ENCODE peak calls at places on chromosome 12, in five cellular contexts. W, J, E, D and I are unnamed samples.

GRCh38 chr12:104237930-104238329 is 22.4 kb downstream of the TXNRD1 start:
- DNase-seq in W (no peak), J (no peak), E (no peak), D (no peak), I (no peak)

GRCh38 chr12:127270193-127270592 is 996.8 kb upstream of the TMEM132C start:
- DNase-seq in W (peak), J (no peak), E (no peak), D (no peak), I (peak)

GRCh38 chr12:121175383-121176119 is 34.4 kb upstream of the P2RX4 start:
- DNase-seq in W (peak), J (no peak), E (no peak), D (no peak), I (no peak)

GRCh38 chr12:69102856-69103255 is 136.5 kb upstream of the CPSF6 start:
- DNase-seq in W (no peak), J (no peak), E (no peak), D (no peak), I (no peak)

GRCh38 chr12:131309700-131310099 is 356.0 kb downstream of the ADGRD1 start:
- DNase-seq in W (no peak), J (no peak), E (no peak), D (no peak), I (no peak)

GRCh38 chr12:94566345-94566744 is 84.0 kb downstream of the TMCC3 start:
- DNase-seq in W (no peak), J (no peak), E (no peak), D (peak), I (no peak)

GRCh38 chr12:107448198-107448597 is 237.4 kb upstream of the PWP1 start:
- DNase-seq in W (no peak), J (peak), E (peak), D (peak), I (peak)

GRCh38 chr12:42504049-42504448 is 85.5 kb downstream of the PRICKLE1 start:
- DNase-seq in W (peak), J (no peak), E (peak), D (no peak), I (peak)

GRCh38 chr12:118714051-118714460 is 267.3 kb upstream of the SRRM4 start:
- DNase-seq in W (no peak), J (peak), E (peak), D (peak), I (no peak)

GRCh38 chr12:12505544-12506501 is 56.8 kb downstream of the DUSP16 start:
- DNase-seq in W (peak), J (no peak), E (peak), D (no peak), I (peak)

GRCh38 chr12:75478395-75478794 is 2.2 kb upstream of the GLIPR1 start:
- DNase-seq in W (peak), J (no peak), E (no peak), D (no peak), I (peak)

GRCh38 chr12:70366581-70367267 is 634 bp downstream of the KCNMB4 start:
- DNase-seq in W (peak), J (peak), E (peak), D (peak), I (peak)

GRCh38 chr12:96828169-96828789 is 78.8 kb upstream of the NEDD1 start:
- DNase-seq in W (no peak), J (no peak), E (no peak), D (peak), I (no peak)

GRCh38 chr12:96445743-96446655 is 43.4 kb upstream of the CFAP54 start:
- DNase-seq in W (peak), J (no peak), E (no peak), D (no peak), I (peak)

GRCh38 chr12:100576311-100577036 is 3.0 kb downstream of the GAS2L3 start:
- DNase-seq in W (peak), J (no peak), E (no peak), D (no peak), I (peak)

GRCh38 chr12:80565276-80565675 is 121.2 kb downstream of the PTPRQ start:
- DNase-seq in W (peak), J (no peak), E (no peak), D (no peak), I (peak)

GRCh38 chr12:30694412-30694955 is 1.2 kb downstream of the IPO8 start:
- DNase-seq in W (peak), J (no peak), E (no peak), D (no peak), I (peak)

GRCh38 chr12:27555928-27556778 is 32.1 kb downstream of the PPFIBP1 start:
- DNase-seq in W (peak), J (no peak), E (no peak), D (no peak), I (no peak)

GRCh38 chr12:91172051-91172450 is 10.6 kb downstream of the DCN start:
- DNase-seq in W (no peak), J (no peak), E (no peak), D (no peak), I (no peak)

GRCh38 chr12:47954467-47955045 is 8.8 kb upstream of the TMEM106C start:
- DNase-seq in W (peak), J (no peak), E (no peak), D (no peak), I (no peak)

GRCh38 chr12:110743571-110744093 is 941 bp upstream of the PPP1CC start:
- DNase-seq in W (peak), J (peak), E (peak), D (peak), I (no peak)

GRCh38 chr12:14460212-14460841 is 94.8 kb downstream of the ATF7IP start:
- DNase-seq in W (no peak), J (no peak), E (no peak), D (no peak), I (no peak)

GRCh38 chr12:79988368-79988767 is 53.5 kb upstream of the PPP1R12A start:
- DNase-seq in W (peak), J (no peak), E (no peak), D (no peak), I (peak)

GRCh38 chr12:122111070-122111750 is 32.7 kb downstream of the MLXIP start:
- DNase-seq in W (no peak), J (no peak), E (no peak), D (no peak), I (no peak)

GRCh38 chr12:6387541-6387940 is 3.6 kb downstream of the LTBR start:
- DNase-seq in W (no peak), J (no peak), E (no peak), D (peak), I (no peak)

GRCh38 chr12:123269980-123270379 is 1.7 kb downstream of the CDK2AP1 start:
- DNase-seq in W (no peak), J (no peak), E (peak), D (no peak), I (no peak)

GRCh38 chr12:120640840-120641833 is 711 bp downstream of the CABP1 start:
- DNase-seq in W (peak), J (peak), E (peak), D (peak), I (peak)

GRCh38 chr12:120468271-120468845 is 1.2 kb downstream of the SRSF9 start:
- DNase-seq in W (peak), J (peak), E (peak), D (peak), I (peak)

GRCh38 chr12:125202421-125202820 is 137.2 kb downstream of the AACS start:
- DNase-seq in W (no peak), J (no peak), E (no peak), D (no peak), I (no peak)
- H3K4me2 ChIP-seq in W (no peak), J (no peak), E (no peak), D (no peak), I (no peak)

GRCh38 chr12:59318940-59319339 is 276.9 kb upstream of the SLC16A7 start:
- DNase-seq in W (no peak), J (no peak), E (no peak), D (no peak), I (no peak)
- H2BK120ac ChIP-seq in W (no peak), J (no peak), E (no peak), D (no peak), I (no peak)

DNA sequence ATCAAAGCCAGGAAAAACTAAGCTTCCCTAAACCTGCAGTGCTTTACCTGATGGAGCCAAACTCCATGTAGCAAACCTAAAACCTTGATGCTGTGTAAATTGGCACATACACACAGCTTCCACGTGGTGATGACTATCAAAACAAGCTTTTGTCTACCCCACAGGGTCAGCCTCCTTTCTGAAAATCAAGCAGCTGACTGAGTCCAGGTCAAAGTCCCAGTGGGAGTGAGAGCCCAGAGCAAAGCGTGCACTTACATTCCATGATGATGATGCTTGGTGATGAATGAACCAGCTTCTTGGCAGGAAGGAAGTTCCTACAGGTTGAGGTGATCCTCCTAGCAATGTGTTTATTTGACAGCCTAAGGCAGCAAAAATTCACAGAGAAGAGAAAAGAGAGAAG is 630.0 kb upstream of the TBX3 start:
- DNase-seq in W (peak), J (no peak), E (no peak), D (no peak), I (peak)
- H3K4me2 ChIP-seq in W (no peak), J (no peak), E (no peak), D (no peak), I (no peak)

DNA sequence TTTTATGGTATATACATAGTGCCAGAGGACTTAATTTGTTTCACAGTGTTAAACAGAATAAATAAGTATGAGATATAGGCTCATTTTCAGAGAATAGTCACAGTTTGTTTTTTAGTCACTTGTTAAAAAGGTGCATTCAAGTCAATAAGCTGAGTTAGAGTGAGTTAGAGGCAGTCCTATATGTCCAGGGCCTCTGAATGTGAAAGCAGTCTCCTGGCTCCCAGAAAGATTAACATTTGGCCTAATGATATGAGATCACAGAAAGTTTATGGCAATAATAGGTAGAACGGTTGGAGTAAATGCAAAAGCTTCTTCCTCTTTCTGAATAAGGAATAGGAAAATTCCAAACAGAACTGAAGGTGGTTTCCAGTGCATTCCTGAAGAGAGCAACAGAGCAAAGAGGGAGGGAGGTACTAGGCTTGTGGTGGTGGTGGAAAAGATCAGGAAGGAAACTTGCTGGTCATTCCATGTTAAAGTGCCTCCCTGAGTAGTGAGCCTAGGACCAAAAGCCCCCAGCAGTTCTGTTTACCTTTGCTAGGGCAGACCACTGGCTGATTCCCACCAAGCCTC is 54.4 kb downstream of the SLC38A4 start:
- DNase-seq in W (peak), J (no peak), E (no peak), D (no peak), I (peak)
- H2BK120ac ChIP-seq in W (no peak), J (peak), E (no peak), D (no peak), I (peak)

GRCh38 chr12:101764393-101764792 is 25.1 kb upstream of the SYCP3 start:
- DNase-seq in W (no peak), J (no peak), E (no peak), D (no peak), I (no peak)
- H3K4me2 ChIP-seq in W (no peak), J (no peak), E (no peak), D (no peak), I (no peak)

GRCh38 chr12:50574621-50575348 is 70.0 kb downstream of the DIP2B start:
- DNase-seq in W (no peak), J (no peak), E (no peak), D (no peak), I (peak)
- H2BK120ac ChIP-seq in W (no peak), J (no peak), E (no peak), D (no peak), I (peak)

DNA sequence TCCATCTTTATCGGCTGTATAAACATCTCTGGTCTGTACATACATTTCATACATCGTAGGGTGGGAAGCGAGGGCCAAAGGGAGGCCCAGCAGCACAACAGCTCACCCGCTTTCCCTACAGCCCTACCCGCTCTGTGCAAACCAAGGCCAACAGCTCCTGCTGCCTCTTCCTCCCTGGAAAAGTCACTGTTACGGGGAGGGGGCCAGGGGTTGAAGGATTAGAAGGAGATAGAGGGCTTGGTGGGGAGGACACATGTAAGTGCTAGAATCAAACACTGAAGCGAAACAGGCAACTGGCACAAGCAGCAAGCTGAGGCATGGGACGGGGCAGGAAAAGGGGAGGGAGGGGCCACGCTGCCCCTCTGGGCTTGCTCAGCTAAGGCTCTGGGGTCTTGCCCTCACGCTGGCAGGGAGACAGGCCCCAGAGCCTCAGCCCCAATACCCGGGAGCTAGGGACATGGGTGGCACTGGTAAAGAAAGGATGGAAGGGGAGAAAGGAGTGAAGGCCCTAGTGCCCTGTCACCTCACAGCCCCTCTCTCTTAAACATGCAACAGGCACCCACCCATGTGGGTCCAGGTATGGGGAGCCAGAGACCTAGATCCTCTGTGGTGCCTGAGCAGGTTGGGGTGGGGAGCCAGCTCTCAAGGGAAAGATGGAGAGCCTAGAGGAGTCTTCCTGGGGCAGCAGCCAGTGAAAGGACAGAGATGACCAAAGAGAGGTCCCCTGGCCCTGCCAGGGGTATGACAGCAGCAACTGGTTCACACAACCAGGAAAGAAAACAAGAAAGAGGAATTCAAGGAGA is 14.4 kb downstream of the SPRYD3 start:
- DNase-seq in W (no peak), J (no peak), E (no peak), D (no peak), I (no peak)
- H3K4me2 ChIP-seq in W (no peak), J (no peak), E (no peak), D (no peak), I (no peak)

DNA sequence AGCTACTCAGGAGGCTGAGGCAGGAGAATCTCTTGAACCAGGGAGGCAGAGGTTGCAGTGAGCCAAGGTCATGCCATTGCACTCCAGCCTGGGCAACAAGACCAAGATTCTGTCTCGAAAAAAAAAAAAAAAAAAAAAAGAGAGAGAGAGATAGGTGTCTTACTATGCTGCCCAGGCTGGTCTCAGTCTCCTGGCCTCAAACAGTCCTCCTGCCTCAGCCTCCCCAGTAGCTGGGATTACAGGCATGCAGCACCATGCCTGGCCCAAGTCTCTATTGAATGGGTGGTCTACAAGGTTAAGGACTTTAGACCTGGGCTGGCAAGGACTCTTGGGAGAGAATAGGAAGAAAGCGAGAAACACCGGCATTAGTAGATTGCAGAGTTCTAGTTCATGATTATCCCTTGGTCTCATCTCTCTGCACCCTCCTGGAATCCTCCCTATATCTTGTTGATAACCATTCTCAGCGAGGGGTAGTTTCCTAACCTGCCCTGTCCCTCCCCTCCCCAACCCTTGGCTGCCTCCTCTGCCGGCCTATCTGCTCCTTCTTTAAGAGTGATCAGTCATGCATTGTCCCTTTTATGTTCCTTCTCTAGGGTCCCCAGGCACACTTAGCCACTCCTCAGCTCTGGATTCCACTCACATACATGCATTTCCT is 128.1 kb upstream of the MAP1LC3B2 start:
- DNase-seq in W (no peak), J (no peak), E (no peak), D (no peak), I (no peak)
- H2BK120ac ChIP-seq in W (no peak), J (no peak), E (no peak), D (no peak), I (peak)

GRCh38 chr12:88471641-88472040 is 108.6 kb downstream of the KITLG start:
- DNase-seq in W (peak), J (peak), E (no peak), D (no peak), I (peak)
- H3K4me2 ChIP-seq in W (no peak), J (no peak), E (no peak), D (no peak), I (no peak)

DNA sequence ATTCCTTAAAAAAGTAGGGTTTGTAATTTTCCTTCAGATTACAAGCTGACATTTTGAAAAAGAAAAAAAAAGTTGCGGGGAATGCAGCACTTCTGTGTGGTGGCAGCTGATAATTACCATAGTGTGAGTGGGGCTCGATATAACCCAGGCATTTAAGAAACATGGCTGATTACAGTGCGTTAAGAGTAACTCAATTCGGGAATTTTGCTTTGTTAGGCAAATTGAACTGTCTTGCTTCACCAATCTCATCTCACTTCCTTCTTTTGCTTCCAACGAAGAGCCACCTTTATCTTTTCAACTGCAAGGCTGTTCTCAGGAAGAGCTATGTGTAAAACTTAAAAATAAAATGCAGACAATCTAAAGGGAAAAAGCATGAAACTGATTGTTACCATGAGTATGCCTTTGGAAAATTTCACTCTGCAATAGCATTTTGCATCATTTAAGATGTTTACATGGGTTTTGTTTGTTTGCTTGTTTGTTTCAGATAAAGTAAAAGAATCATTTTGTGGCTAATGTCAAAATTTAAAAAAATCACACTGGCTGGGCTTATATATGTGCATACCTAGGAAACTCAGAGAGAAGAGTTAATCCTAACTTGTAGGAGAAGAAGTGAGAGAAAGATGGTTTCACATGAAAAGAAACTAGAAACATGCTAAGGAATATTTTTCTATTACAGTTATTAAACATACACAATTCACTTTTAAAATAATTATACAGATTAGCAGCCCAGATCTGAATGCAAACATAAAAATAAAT is 295.9 kb upstream of the ATP2B1 start:
- DNase-seq in W (no peak), J (no peak), E (no peak), D (no peak), I (no peak)
- H2BK120ac ChIP-seq in W (no peak), J (no peak), E (no peak), D (no peak), I (peak)